ENCODE peak calls at places on chromosomes 13 and 19, in seven cellular contexts. E, J, T, P, K, X and H are unnamed samples. For H3K27me3, the result is how much of the 10 kb centered on the place peaks cover.

GRCh38 chr13:111526922-111527321 is 206.5 kb downstream of the TEX29 start:
- DNase-seq in E (no peak), J (no peak), T (no peak), P (no peak), K (no peak), X (no peak), H (no peak)

GRCh38 chr13:80742027-80742426 is 401.1 kb upstream of the SPRY2 start:
- DNase-seq in E (no peak), J (no peak), T (no peak), P (no peak), K (no peak), X (no peak), H (no peak)

GRCh38 chr13:97853550-97853949 is 99.9 kb upstream of the IPO5 start:
- DNase-seq in E (no peak), J (peak), T (no peak), P (no peak), K (peak), X (no peak), H (no peak)

GRCh38 chr13:44359983-44360375 is 13.6 kb upstream of the SERP2 start:
- DNase-seq in E (no peak), J (no peak), T (no peak), P (no peak), K (no peak), X (no peak), H (no peak)

GRCh38 chr19:42081584-42082258 is 5.8 kb downstream of the ZNF574 start:
- DNase-seq in E (no peak), J (peak), T (no peak), P (no peak), K (peak), X (no peak), H (no peak)

GRCh38 chr13:46797468-46798237 is 692 bp upstream of the ESD start:
- DNase-seq in E (no peak), J (peak), T (peak), P (no peak), K (no peak), X (no peak), H (no peak)

GRCh38 chr13:75902166-75903104 is 266.3 kb downstream of the LMO7 start:
- DNase-seq in E (no peak), J (no peak), T (no peak), P (no peak), K (no peak), X (no peak), H (no peak)

GRCh38 chr19:33395561-33396550 is 22.3 kb downstream of the CEBPG start:
- DNase-seq in E (no peak), J (peak), T (peak), P (no peak), K (peak), X (peak), H (no peak)

GRCh38 chr13:102721800-102722231 is 27.0 kb upstream of the METTL21C start:
- DNase-seq in E (no peak), J (no peak), T (no peak), P (no peak), K (peak), X (no peak), H (peak)

GRCh38 chr19:14561832-14562351 is 10.0 kb downstream of the NDUFB7 start:
- DNase-seq in E (peak), J (peak), T (no peak), P (no peak), K (no peak), X (no peak), H (no peak)

GRCh38 chr19:58538257-58539168 is 5.4 kb upstream of the TRIM28 start:
- DNase-seq in E (peak), J (no peak), T (no peak), P (peak), K (no peak), X (no peak), H (no peak)

GRCh38 chr13:28012383-28012782 is 23.9 kb upstream of the URAD start:
- DNase-seq in E (no peak), J (peak), T (no peak), P (no peak), K (no peak), X (no peak), H (no peak)

GRCh38 chr19:10751109-10751972 is 33.5 kb downstream of the DNM2 start:
- DNase-seq in E (peak), J (no peak), T (no peak), P (no peak), K (no peak), X (no peak), H (no peak)

GRCh38 chr13:105929486-105929885 is 606.0 kb downstream of the EFNB2 start:
- DNase-seq in E (no peak), J (no peak), T (no peak), P (no peak), K (peak), X (no peak), H (no peak)

GRCh38 chr19:39335168-39335567 is 675 bp downstream of the GMFG start:
- DNase-seq in E (no peak), J (no peak), T (no peak), P (no peak), K (no peak), X (no peak), H (no peak)

GRCh38 chr13:40477623-40478608 is 188.5 kb downstream of the FOXO1 start:
- DNase-seq in E (peak), J (no peak), T (no peak), P (no peak), K (peak), X (peak), H (peak)

GRCh38 chr13:39663508-39663907 is 8.0 kb downstream of the COG6 start:
- DNase-seq in E (no peak), J (no peak), T (no peak), P (no peak), K (no peak), X (no peak), H (no peak)

GRCh38 chr19:7980635-7981121 is 24.8 kb downstream of the ELAVL1 start:
- DNase-seq in E (no peak), J (no peak), T (no peak), P (no peak), K (no peak), X (no peak), H (no peak)

GRCh38 chr19:28884786-28885476 is 328.0 kb downstream of the UQCRFS1 start:
- DNase-seq in E (no peak), J (no peak), T (no peak), P (no peak), K (no peak), X (no peak), H (no peak)

GRCh38 chr13:113879506-113880360 is 15.9 kb upstream of the GAS6 start:
- DNase-seq in E (peak), J (no peak), T (no peak), P (no peak), K (no peak), X (no peak), H (no peak)

GRCh38 chr19:30358821-30359580 is 13.2 kb upstream of the ZNF536 start:
- DNase-seq in E (no peak), J (no peak), T (no peak), P (no peak), K (no peak), X (no peak), H (no peak)

GRCh38 chr19:42295831-42296525 is 6.0 kb upstream of the PRR19 start:
- DNase-seq in E (peak), J (peak), T (peak), P (no peak), K (no peak), X (peak), H (peak)

GRCh38 chr19:32605544-32605943 is 24.6 kb downstream of the PDCD5 start:
- DNase-seq in E (no peak), J (no peak), T (no peak), P (no peak), K (no peak), X (no peak), H (no peak)

GRCh38 chr13:33034061-33034460 is 17.8 kb downstream of the KL start:
- DNase-seq in E (no peak), J (no peak), T (no peak), P (no peak), K (no peak), X (no peak), H (no peak)

GRCh38 chr13:30585748-30586262 is 31.9 kb upstream of the USPL1 start:
- DNase-seq in E (no peak), J (peak), T (no peak), P (no peak), K (peak), X (no peak), H (peak)

GRCh38 chr19:14509382-14509781 is 8.8 kb downstream of the DNAJB1 start:
- DNase-seq in E (no peak), J (no peak), T (no peak), P (no peak), K (no peak), X (no peak), H (no peak)

GRCh38 chr13:46109451-46109850 is 4.6 kb upstream of the CPB2 start:
- DNase-seq in E (no peak), J (no peak), T (no peak), P (no peak), K (no peak), X (no peak), H (no peak)

GRCh38 chr13:64928704-64929499 is 2301.2 kb downstream of the PCDH9 start:
- DNase-seq in E (no peak), J (peak), T (no peak), P (no peak), K (peak), X (no peak), H (no peak)

GRCh38 chr19:39099341-39099740 is 15.2 kb downstream of the ACP7 start:
- DNase-seq in E (no peak), J (no peak), T (no peak), P (no peak), K (no peak), X (no peak), H (no peak)

GRCh38 chr19:3809881-3810707 is 23.9 kb upstream of the MATK start:
- DNase-seq in E (no peak), J (no peak), T (no peak), P (no peak), K (no peak), X (no peak), H (no peak)

GRCh38 chr19:19817357-19817756 is 4.2 kb downstream of the ZNF506 start:
- DNase-seq in E (no peak), J (no peak), T (no peak), P (no peak), K (no peak), X (no peak), H (no peak)

GRCh38 chr13:80048802-80049201 is 292.1 kb downstream of the SPRY2 start:
- DNase-seq in E (peak), J (peak), T (peak), P (no peak), K (peak), X (peak), H (peak)

GRCh38 chr19:22595918-22596341 is 38.2 kb upstream of the ZNF492 start:
- DNase-seq in E (no peak), J (no peak), T (peak), P (no peak), K (no peak), X (peak), H (no peak)

GRCh38 chr13:107351305-107351704 is 783.4 kb upstream of the ARGLU1 start:
- DNase-seq in E (no peak), J (peak), T (no peak), P (no peak), K (peak), X (no peak), H (no peak)

GRCh38 chr19:8257052-8257443 is 47.9 kb downstream of the CERS4 start:
- DNase-seq in E (no peak), J (no peak), T (no peak), P (no peak), K (no peak), X (no peak), H (no peak)

GRCh38 chr13:77891486-77891885 is 27.1 kb downstream of the EDNRB start:
- DNase-seq in E (no peak), J (no peak), T (no peak), P (no peak), K (no peak), X (no peak), H (no peak)

DNA sequence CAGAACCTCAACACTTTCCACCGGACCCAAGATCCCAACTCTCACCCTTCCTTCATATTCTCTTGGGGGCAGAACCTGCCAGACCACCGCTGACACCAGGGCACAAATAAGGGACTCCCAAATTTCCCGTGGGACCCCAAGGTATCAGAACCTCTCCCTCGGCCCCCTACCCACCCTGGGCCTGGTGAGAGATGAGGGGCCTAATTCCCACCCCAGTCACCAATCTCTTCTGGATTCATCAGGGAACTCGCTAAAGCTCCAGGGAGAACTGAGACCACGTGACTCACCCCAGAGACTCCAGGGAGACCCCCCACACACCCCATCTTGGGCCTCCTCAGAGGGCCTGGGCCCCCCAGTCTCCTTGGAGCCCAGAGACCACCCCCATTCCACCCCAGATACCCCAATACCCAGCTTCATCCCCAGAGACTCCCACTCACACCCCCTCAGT is 1.8 kb downstream of the LMNB2 start:
- DNase-seq in E (no peak), J (no peak), T (no peak), P (no peak), K (no peak), X (no peak), H (no peak)
- H3K4me3 ChIP-seq in E (no peak), J (no peak), T (no peak), P (no peak), K (peak), X (no peak), H (no peak)

GRCh38 chr19:52351512-52351911 is 15.5 kb downstream of the ZNF610 start:
- DNase-seq in E (no peak), J (no peak), T (no peak), P (no peak), K (no peak), X (no peak), H (no peak)
- H3K27ac ChIP-seq in E (no peak), J (no peak), T (no peak), P (no peak), K (no peak), X (no peak), H (no peak)

GRCh38 chr19:49421039-49421877 is 2.0 kb downstream of the PTH2 start:
- DNase-seq in E (peak), J (peak), T (no peak), P (peak), K (peak), X (no peak), H (peak)

GRCh38 chr19:49421878-49422202 is 1.4 kb downstream of the PTH2 start:
- DNase-seq in E (no peak), J (no peak), T (no peak), P (no peak), K (no peak), X (no peak), H (no peak)

GRCh38 chr19:49422407-49423277 is 599 bp downstream of the PTH2 start:
- DNase-seq in E (peak), J (peak), T (no peak), P (no peak), K (no peak), X (no peak), H (no peak)

GRCh38 chr19:49419173-49419572 is 4.1 kb downstream of the PTH2 start:
- DNase-seq in E (no peak), J (no peak), T (no peak), P (no peak), K (no peak), X (no peak), H (no peak)

GRCh38 chr19:49420227-49420626 is 3.0 kb downstream of the PTH2 start:
- DNase-seq in E (no peak), J (no peak), T (no peak), P (no peak), K (no peak), X (no peak), H (no peak)
- H3K27me3 ChIP-seq in E (under half), J (half or more), T (under half), P (under half), K (half or more), X (under half), H (half or more)

DNA sequence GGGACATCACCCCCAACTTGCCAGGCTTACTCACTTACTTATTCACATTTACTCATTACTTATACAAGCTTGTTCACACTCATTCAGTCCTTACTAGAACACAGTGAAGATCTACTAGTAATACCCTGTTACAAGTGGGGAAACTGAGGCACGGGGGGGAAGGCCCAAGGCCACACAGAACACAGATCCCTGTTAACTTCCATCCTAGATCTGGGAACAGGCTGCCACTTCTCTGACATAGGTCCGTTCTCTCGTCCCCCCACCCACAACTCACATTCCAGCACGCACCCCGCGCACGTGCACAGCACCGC is 1.5 kb upstream of the NRTN start:
- DNase-seq in E (no peak), J (no peak), T (no peak), P (no peak), K (no peak), X (no peak), H (peak)
- H3K4me3 ChIP-seq in E (no peak), J (peak), T (no peak), P (peak), K (no peak), X (no peak), H (peak)